ENCODE peak calls at places on chromosomes 12 and 14, in nine cellular contexts. One of them, this sample, is unnamed.

GRCh38 chr12:14611640-14612203 is 44.0 kb upstream of the PLBD1 start:
- DNase-seq in endothelial cell of umbilical vein: no peak
- DNase-seq in AG04450: no peak
- DNase-seq in heart right ventricle: no peak
- DNase-seq in prostate gland: no peak
- DNase-seq in right atrium auricular region: no peak
- DNase-seq in left lung: no peak
- DNase-seq in A549: no peak
- DNase-seq in substantia nigra: no peak
- DNase-seq in this sample: no peak

GRCh38 chr12:8018666-8019581 is 13.6 kb upstream of the FOXJ2 start:
- DNase-seq in endothelial cell of umbilical vein: no peak
- DNase-seq in AG04450: no peak
- DNase-seq in heart right ventricle: no peak
- DNase-seq in prostate gland: no peak
- DNase-seq in right atrium auricular region: no peak
- DNase-seq in left lung: no peak
- DNase-seq in A549: no peak
- DNase-seq in substantia nigra: no peak
- DNase-seq in this sample: no peak

GRCh38 chr12:21502872-21503271 is 1.3 kb downstream of the GOLT1B start:
- DNase-seq in endothelial cell of umbilical vein: no peak
- DNase-seq in AG04450: no peak
- DNase-seq in heart right ventricle: no peak
- DNase-seq in prostate gland: no peak
- DNase-seq in right atrium auricular region: no peak
- DNase-seq in left lung: no peak
- DNase-seq in A549: no peak
- DNase-seq in substantia nigra: no peak
- DNase-seq in this sample: no peak

GRCh38 chr14:57189070-57189469 is 79.6 kb downstream of the EXOC5 start:
- DNase-seq in endothelial cell of umbilical vein: no peak
- DNase-seq in AG04450: no peak
- DNase-seq in heart right ventricle: no peak
- DNase-seq in prostate gland: no peak
- DNase-seq in right atrium auricular region: no peak
- DNase-seq in left lung: no peak
- DNase-seq in A549: peak; percentile 6
- DNase-seq in substantia nigra: no peak
- DNase-seq in this sample: no peak

GRCh38 chr14:64400829-64401459 is 12.8 kb downstream of the MTHFD1 start:
- DNase-seq in endothelial cell of umbilical vein: no peak
- DNase-seq in AG04450: no peak
- DNase-seq in heart right ventricle: no peak
- DNase-seq in prostate gland: no peak
- DNase-seq in right atrium auricular region: no peak
- DNase-seq in left lung: no peak
- DNase-seq in A549: no peak
- DNase-seq in substantia nigra: no peak
- DNase-seq in this sample: no peak

GRCh38 chr12:79420146-79420618 is 270.6 kb downstream of the PAWR start:
- DNase-seq in endothelial cell of umbilical vein: peak; percentile 93
- DNase-seq in AG04450: peak; percentile 84
- DNase-seq in heart right ventricle: no peak
- DNase-seq in prostate gland: peak; percentile 22
- DNase-seq in right atrium auricular region: no peak
- DNase-seq in left lung: no peak
- DNase-seq in A549: peak; percentile 38
- DNase-seq in substantia nigra: no peak
- DNase-seq in this sample: no peak

GRCh38 chr12:120677765-120678473 is 9.0 kb upstream of the MLEC start:
- DNase-seq in endothelial cell of umbilical vein: peak; percentile 78
- DNase-seq in AG04450: no peak
- DNase-seq in heart right ventricle: peak; percentile 59
- DNase-seq in prostate gland: peak; percentile 27
- DNase-seq in right atrium auricular region: no peak
- DNase-seq in left lung: no peak
- DNase-seq in A549: peak; percentile 37
- DNase-seq in substantia nigra: no peak
- DNase-seq in this sample: no peak

GRCh38 chr12:117120787-117121186 is 21.6 kb upstream of the TESC start:
- DNase-seq in endothelial cell of umbilical vein: no peak
- DNase-seq in AG04450: no peak
- DNase-seq in heart right ventricle: peak; percentile 35
- DNase-seq in prostate gland: no peak
- DNase-seq in right atrium auricular region: no peak
- DNase-seq in left lung: no peak
- DNase-seq in A549: no peak
- DNase-seq in substantia nigra: no peak
- DNase-seq in this sample: no peak

GRCh38 chr12:58419182-58419760 is 477.9 kb downstream of the ATP23 start:
- DNase-seq in endothelial cell of umbilical vein: no peak
- DNase-seq in AG04450: no peak
- DNase-seq in heart right ventricle: no peak
- DNase-seq in prostate gland: no peak
- DNase-seq in right atrium auricular region: no peak
- DNase-seq in left lung: no peak
- DNase-seq in A549: no peak
- DNase-seq in substantia nigra: no peak
- DNase-seq in this sample: no peak

GRCh38 chr12:130009961-130010360 is 106.1 kb upstream of the TMEM132D start:
- DNase-seq in endothelial cell of umbilical vein: no peak
- DNase-seq in AG04450: no peak
- DNase-seq in heart right ventricle: no peak
- DNase-seq in prostate gland: no peak
- DNase-seq in right atrium auricular region: no peak
- DNase-seq in left lung: no peak
- DNase-seq in A549: no peak
- DNase-seq in substantia nigra: no peak
- DNase-seq in this sample: no peak

GRCh38 chr14:71143391-71144290 is 236.4 kb downstream of the PCNX1 start:
- DNase-seq in endothelial cell of umbilical vein: no peak
- DNase-seq in AG04450: peak; percentile 15
- DNase-seq in heart right ventricle: no peak
- DNase-seq in prostate gland: no peak
- DNase-seq in right atrium auricular region: no peak
- DNase-seq in left lung: no peak
- DNase-seq in A549: no peak
- DNase-seq in substantia nigra: no peak
- DNase-seq in this sample: peak; percentile 90

GRCh38 chr12:21665816-21666215 is 8.2 kb upstream of the LDHB start:
- DNase-seq in endothelial cell of umbilical vein: no peak
- DNase-seq in AG04450: no peak
- DNase-seq in heart right ventricle: no peak
- DNase-seq in prostate gland: no peak
- DNase-seq in right atrium auricular region: no peak
- DNase-seq in left lung: no peak
- DNase-seq in A549: no peak
- DNase-seq in substantia nigra: no peak
- DNase-seq in this sample: no peak

GRCh38 chr14:30874120-30874998 is at the start of gene COCH:
- DNase-seq in endothelial cell of umbilical vein: no peak
- DNase-seq in AG04450: no peak
- DNase-seq in heart right ventricle: peak; percentile 17
- DNase-seq in prostate gland: no peak
- DNase-seq in right atrium auricular region: no peak
- DNase-seq in left lung: no peak
- DNase-seq in A549: peak; percentile 74
- DNase-seq in substantia nigra: no peak
- DNase-seq in this sample: no peak

GRCh38 chr14:89588840-89589296 is 171.8 kb upstream of the FOXN3 start:
- DNase-seq in endothelial cell of umbilical vein: no peak
- DNase-seq in AG04450: no peak
- DNase-seq in heart right ventricle: no peak
- DNase-seq in prostate gland: no peak
- DNase-seq in right atrium auricular region: no peak
- DNase-seq in left lung: no peak
- DNase-seq in A549: no peak
- DNase-seq in substantia nigra: no peak
- DNase-seq in this sample: no peak

GRCh38 chr14:77372304-77372841 is 4.5 kb downstream of the TMED8 start:
- DNase-seq in endothelial cell of umbilical vein: no peak
- DNase-seq in AG04450: peak; percentile 51
- DNase-seq in heart right ventricle: no peak
- DNase-seq in prostate gland: no peak
- DNase-seq in right atrium auricular region: no peak
- DNase-seq in left lung: no peak
- DNase-seq in A549: no peak
- DNase-seq in substantia nigra: no peak
- DNase-seq in this sample: no peak
- H3K27ac ChIP-seq in endothelial cell of umbilical vein: no peak overlapping the region
- H3K27ac ChIP-seq in AG04450: no peak overlapping the region
- H3K27ac ChIP-seq in heart right ventricle: no peak overlapping the region
- H3K27ac ChIP-seq in prostate gland: no peak overlapping the region
- H3K27ac ChIP-seq in right atrium auricular region: no peak overlapping the region
- H3K27ac ChIP-seq in left lung: no peak overlapping the region
- H3K27ac ChIP-seq in A549: no peak overlapping the region
- H3K27ac ChIP-seq in substantia nigra: no peak overlapping the region
- H3K27ac ChIP-seq in this sample: no peak overlapping the region

GRCh38 chr14:94515856-94516255 is 6.6 kb upstream of the SERPINA12 start:
- DNase-seq in endothelial cell of umbilical vein: no peak
- DNase-seq in AG04450: no peak
- DNase-seq in heart right ventricle: no peak
- DNase-seq in prostate gland: no peak
- DNase-seq in right atrium auricular region: peak; percentile 55
- DNase-seq in left lung: no peak
- DNase-seq in A549: no peak
- DNase-seq in substantia nigra: no peak
- DNase-seq in this sample: no peak

GRCh38 chr14:94517248-94517640 is 8.0 kb upstream of the SERPINA12 start:
- DNase-seq in endothelial cell of umbilical vein: no peak
- DNase-seq in AG04450: no peak
- DNase-seq in heart right ventricle: no peak
- DNase-seq in prostate gland: no peak
- DNase-seq in right atrium auricular region: no peak
- DNase-seq in left lung: no peak
- DNase-seq in A549: no peak
- DNase-seq in substantia nigra: no peak
- DNase-seq in this sample: no peak

GRCh38 chr14:94514351-94514750 is 5.1 kb upstream of the SERPINA12 start:
- DNase-seq in endothelial cell of umbilical vein: no peak
- DNase-seq in AG04450: no peak
- DNase-seq in heart right ventricle: no peak
- DNase-seq in prostate gland: no peak
- DNase-seq in right atrium auricular region: peak; percentile 34
- DNase-seq in left lung: no peak
- DNase-seq in A549: no peak
- DNase-seq in substantia nigra: no peak
- DNase-seq in this sample: no peak

GRCh38 chr14:94515426-94515825 is 6.2 kb upstream of the SERPINA12 start:
- DNase-seq in endothelial cell of umbilical vein: no peak
- DNase-seq in AG04450: no peak
- DNase-seq in heart right ventricle: no peak
- DNase-seq in prostate gland: no peak
- DNase-seq in right atrium auricular region: peak; percentile 26
- DNase-seq in left lung: no peak
- DNase-seq in A549: no peak
- DNase-seq in substantia nigra: no peak
- DNase-seq in this sample: no peak

DNA sequence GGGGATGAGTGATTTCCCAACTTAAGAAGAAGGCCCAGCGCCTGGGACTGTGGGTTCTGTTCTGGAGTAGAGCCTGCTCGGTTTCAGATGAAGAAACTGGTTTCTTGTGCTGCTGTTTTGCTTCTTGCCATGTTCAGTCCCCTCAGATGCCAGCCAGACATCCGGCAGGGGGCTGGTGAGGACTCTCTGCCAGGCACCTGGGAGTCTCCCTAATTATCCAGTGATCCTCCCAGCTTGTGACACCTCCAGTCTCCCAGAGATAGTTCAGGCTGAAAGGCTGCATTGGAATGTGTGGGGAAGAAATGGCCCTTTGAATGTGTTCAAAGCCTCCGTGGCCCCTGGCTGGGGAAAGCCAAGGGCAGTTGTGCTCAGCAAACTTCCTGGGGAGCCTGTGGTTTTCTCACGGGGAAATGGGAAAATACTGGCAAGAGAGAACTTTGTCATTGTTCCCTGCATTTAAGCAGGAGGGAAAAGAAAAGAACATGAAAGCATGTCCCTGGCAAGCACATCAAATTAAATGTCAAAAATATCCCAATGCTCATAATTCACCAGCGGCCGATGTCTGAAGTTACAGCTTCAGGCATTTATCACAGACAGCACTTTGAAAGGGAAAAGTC is 8.5 kb upstream of the SERPINA12 start:
- DNase-seq in endothelial cell of umbilical vein: no peak
- DNase-seq in AG04450: no peak
- DNase-seq in heart right ventricle: no peak
- DNase-seq in prostate gland: no peak
- DNase-seq in right atrium auricular region: peak; percentile 59
- DNase-seq in left lung: no peak
- DNase-seq in A549: no peak
- DNase-seq in substantia nigra: no peak
- DNase-seq in this sample: no peak
- H3K27ac ChIP-seq in endothelial cell of umbilical vein: no peak overlapping the region
- H3K27ac ChIP-seq in AG04450: no peak overlapping the region
- H3K27ac ChIP-seq in heart right ventricle: no peak overlapping the region
- H3K27ac ChIP-seq in prostate gland: no peak overlapping the region
- H3K27ac ChIP-seq in right atrium auricular region: no peak overlapping the region
- H3K27ac ChIP-seq in left lung: no peak overlapping the region
- H3K27ac ChIP-seq in A549: no peak overlapping the region
- H3K27ac ChIP-seq in substantia nigra: no peak overlapping the region
- H3K27ac ChIP-seq in this sample: no peak overlapping the region

GRCh38 chr14:37862263-37862662 is 266.8 kb downstream of the TTC6 start:
- DNase-seq in endothelial cell of umbilical vein: no peak
- DNase-seq in AG04450: no peak
- DNase-seq in heart right ventricle: no peak
- DNase-seq in prostate gland: no peak
- DNase-seq in right atrium auricular region: no peak
- DNase-seq in left lung: no peak
- DNase-seq in A549: no peak
- DNase-seq in substantia nigra: no peak
- DNase-seq in this sample: no peak
- H3K27ac ChIP-seq in endothelial cell of umbilical vein: no peak overlapping the region
- H3K27ac ChIP-seq in AG04450: no peak overlapping the region
- H3K27ac ChIP-seq in heart right ventricle: no peak overlapping the region
- H3K27ac ChIP-seq in prostate gland: no peak overlapping the region
- H3K27ac ChIP-seq in right atrium auricular region: no peak overlapping the region
- H3K27ac ChIP-seq in left lung: no peak overlapping the region
- H3K27ac ChIP-seq in A549: no peak overlapping the region
- H3K27ac ChIP-seq in substantia nigra: no peak overlapping the region
- H3K27ac ChIP-seq in this sample: no peak overlapping the region

DNA sequence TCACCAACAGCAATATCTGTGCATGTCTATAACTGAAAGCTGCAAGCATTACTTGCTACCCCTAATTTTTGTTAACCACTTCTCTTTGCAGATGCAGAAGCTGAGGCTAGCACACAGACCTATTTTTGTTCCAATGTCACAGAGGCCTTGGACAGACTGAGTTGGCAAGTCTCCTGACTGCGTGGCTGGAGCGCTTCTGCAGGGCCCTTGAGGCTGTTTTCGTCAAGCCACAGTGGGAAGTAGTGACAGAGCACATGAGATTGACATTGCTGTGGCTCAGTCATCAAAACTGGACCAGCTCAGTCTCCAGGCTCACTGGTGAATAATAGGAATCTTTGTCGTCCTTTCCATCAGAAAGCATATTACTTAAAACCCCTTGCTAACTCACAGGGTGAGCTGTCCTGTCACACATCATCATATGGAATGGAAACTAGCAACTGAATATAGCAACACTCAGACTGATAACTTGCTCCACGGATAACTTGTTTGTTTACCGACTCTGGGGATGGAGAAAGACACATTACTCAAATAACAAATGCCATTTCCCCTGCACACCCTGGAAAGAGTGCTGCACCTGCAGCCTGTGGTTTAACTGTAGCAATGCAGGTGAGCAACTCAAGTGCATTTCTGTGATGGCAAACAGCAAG is 43.6 kb upstream of the DDX11 start:
- DNase-seq in endothelial cell of umbilical vein: no peak
- DNase-seq in AG04450: no peak
- DNase-seq in heart right ventricle: peak; percentile 76
- DNase-seq in prostate gland: no peak
- DNase-seq in right atrium auricular region: no peak
- DNase-seq in left lung: peak; percentile 13
- DNase-seq in A549: no peak
- DNase-seq in substantia nigra: no peak
- DNase-seq in this sample: no peak
- H3K27ac ChIP-seq in endothelial cell of umbilical vein: no peak overlapping the region
- H3K27ac ChIP-seq in AG04450: no peak overlapping the region
- H3K27ac ChIP-seq in heart right ventricle: no peak overlapping the region
- H3K27ac ChIP-seq in prostate gland: no peak overlapping the region
- H3K27ac ChIP-seq in right atrium auricular region: peak overlapping the region; percentile 74
- H3K27ac ChIP-seq in left lung: no peak overlapping the region
- H3K27ac ChIP-seq in A549: no peak overlapping the region
- H3K27ac ChIP-seq in substantia nigra: no peak overlapping the region
- H3K27ac ChIP-seq in this sample: no peak overlapping the region

This sample was measured in epithelial cell of prostate.